ENCODE peak calls at places on chromosomes 3 and 15, in five cellular contexts. E, O, Y, Z and T are unnamed samples.

GRCh38 chr3:134312873-134313838 is 61.1 kb downstream of the AMOTL2 start:
- DNase-seq in E (peak), O (peak), Y (no peak), Z (peak), T (no peak)

GRCh38 chr15:44633603-44634002 is 29.9 kb downstream of the SPG11 start:
- DNase-seq in E (peak), O (peak), Y (no peak), Z (no peak), T (no peak)

GRCh38 chr3:133506215-133506901 is 67.1 kb upstream of the CDV3 start:
- DNase-seq in E (peak), O (no peak), Y (no peak), Z (no peak), T (no peak)

GRCh38 chr3:107661447-107662108 is 138.8 kb downstream of the BBX start:
- DNase-seq in E (no peak), O (peak), Y (no peak), Z (no peak), T (no peak)

GRCh38 chr3:168457973-168458539 is 362.3 kb upstream of the GOLIM4 start:
- DNase-seq in E (no peak), O (no peak), Y (no peak), Z (no peak), T (no peak)

GRCh38 chr15:68022061-68022460 is 32.1 kb upstream of the PIAS1 start:
- DNase-seq in E (no peak), O (no peak), Y (no peak), Z (no peak), T (no peak)

GRCh38 chr3:46038916-46039315 is 11.6 kb upstream of the XCR1 start:
- DNase-seq in E (no peak), O (no peak), Y (no peak), Z (no peak), T (no peak)

GRCh38 chr15:42071717-42072116 is 22.6 kb downstream of the PLA2G4D start:
- DNase-seq in E (no peak), O (no peak), Y (no peak), Z (no peak), T (no peak)

GRCh38 chr15:96494530-96494929 is 164.0 kb downstream of the NR2F2 start:
- DNase-seq in E (no peak), O (no peak), Y (no peak), Z (no peak), T (no peak)

GRCh38 chr15:76058714-76059319 is 968 bp upstream of the TMEM266 start:
- DNase-seq in E (peak), O (peak), Y (no peak), Z (peak), T (no peak)

GRCh38 chr15:45157056-45157455 is 27.3 kb downstream of the DUOX1 start:
- DNase-seq in E (peak), O (peak), Y (no peak), Z (no peak), T (no peak)

GRCh38 chr15:97893988-97894387 is 66.5 kb upstream of the ARRDC4 start:
- DNase-seq in E (peak), O (no peak), Y (no peak), Z (no peak), T (no peak)

GRCh38 chr3:181755959-181756358 is 44.2 kb downstream of the SOX2 start:
- DNase-seq in E (peak), O (no peak), Y (no peak), Z (no peak), T (no peak)

GRCh38 chr3:192833177-192833890 is 84.3 kb downstream of the MB21D2 start:
- DNase-seq in E (peak), O (peak), Y (no peak), Z (no peak), T (no peak)

GRCh38 chr15:85959573-85959972 is 120.1 kb upstream of the AGBL1 start:
- DNase-seq in E (no peak), O (no peak), Y (no peak), Z (no peak), T (no peak)

GRCh38 chr15:70018646-70019600 is 78.8 kb downstream of the TLE3 start:
- DNase-seq in E (no peak), O (no peak), Y (no peak), Z (no peak), T (no peak)

GRCh38 chr3:31165399-31165860 is 271.0 kb upstream of the GADL1 start:
- DNase-seq in E (peak), O (no peak), Y (no peak), Z (peak), T (no peak)

GRCh38 chr15:94924971-94925593 is 693.7 kb downstream of the MCTP2 start:
- DNase-seq in E (no peak), O (no peak), Y (no peak), Z (no peak), T (no peak)

GRCh38 chr3:169760479-169760878 is 4.4 kb downstream of the TERC start:
- DNase-seq in E (peak), O (peak), Y (no peak), Z (no peak), T (no peak)

GRCh38 chr3:42815826-42816225 is 6.6 kb downstream of the ACKR2 start:
- DNase-seq in E (peak), O (no peak), Y (no peak), Z (no peak), T (no peak)

GRCh38 chr3:42823351-42823750 is 14.1 kb downstream of the ACKR2 start:
- DNase-seq in E (peak), O (no peak), Y (no peak), Z (no peak), T (no peak)

GRCh38 chr3:42822828-42823227 is 13.6 kb downstream of the ACKR2 start:
- DNase-seq in E (peak), O (no peak), Y (no peak), Z (no peak), T (no peak)

GRCh38 chr3:42820746-42821051 is 11.5 kb downstream of the ACKR2 start:
- DNase-seq in E (no peak), O (no peak), Y (no peak), Z (no peak), T (no peak)

GRCh38 chr3:42819351-42819965 is 10.2 kb downstream of the ACKR2 start:
- DNase-seq in E (peak), O (no peak), Y (no peak), Z (no peak), T (no peak)
- TF ChIP-seq CTCF in E (peak), O (no peak), Y (no peak), Z (no peak), T (no peak)

GRCh38 chr3:190504354-190505125 is 9.3 kb upstream of the IL1RAP start:
- DNase-seq in E (peak), O (peak), Y (no peak), Z (no peak), T (no peak)

GRCh38 chr3:190506271-190506670 is 7.6 kb upstream of the IL1RAP start:
- DNase-seq in E (no peak), O (no peak), Y (no peak), Z (no peak), T (no peak)

DNA sequence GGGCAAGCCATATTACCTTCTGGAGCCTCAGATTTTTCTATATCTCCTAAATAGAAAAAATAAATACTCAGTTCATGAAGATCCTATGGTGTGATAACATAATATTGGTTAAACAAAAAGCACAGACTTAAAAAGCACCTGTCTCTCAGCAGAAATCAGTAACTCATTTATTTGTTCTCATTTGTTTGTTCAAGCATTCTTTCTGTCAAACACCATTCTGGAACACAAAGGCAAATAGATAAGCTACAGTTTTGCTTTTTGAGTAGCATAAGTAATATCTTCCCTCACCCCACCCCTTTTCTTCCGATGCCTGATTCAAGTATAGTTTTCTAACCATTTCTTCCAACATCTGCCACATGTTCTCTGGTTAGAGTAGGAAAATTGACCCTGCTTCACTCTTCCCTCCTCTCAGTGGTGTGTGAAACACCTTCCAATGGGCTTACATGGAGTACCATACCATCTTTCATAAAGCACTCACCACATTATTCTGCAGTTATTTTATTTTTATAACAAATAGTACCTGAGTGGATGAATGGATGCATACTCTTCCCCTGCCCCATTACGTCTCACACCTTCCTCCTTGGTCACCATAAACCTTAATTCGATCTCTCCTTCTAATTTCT is 8.4 kb upstream of the IL1RAP start:
- DNase-seq in E (no peak), O (no peak), Y (no peak), Z (no peak), T (no peak)
- TF ChIP-seq CTCF in E (no peak), O (no peak), Y (no peak), Z (no peak), T (no peak)

GRCh38 chr3:190865828-190866227 is 3.3 kb upstream of the GMNC start:
- DNase-seq in E (peak), O (peak), Y (no peak), Z (no peak), T (no peak)
- TF ChIP-seq CTCF in E (peak), O (no peak), Y (no peak), Z (no peak), T (no peak)

DNA sequence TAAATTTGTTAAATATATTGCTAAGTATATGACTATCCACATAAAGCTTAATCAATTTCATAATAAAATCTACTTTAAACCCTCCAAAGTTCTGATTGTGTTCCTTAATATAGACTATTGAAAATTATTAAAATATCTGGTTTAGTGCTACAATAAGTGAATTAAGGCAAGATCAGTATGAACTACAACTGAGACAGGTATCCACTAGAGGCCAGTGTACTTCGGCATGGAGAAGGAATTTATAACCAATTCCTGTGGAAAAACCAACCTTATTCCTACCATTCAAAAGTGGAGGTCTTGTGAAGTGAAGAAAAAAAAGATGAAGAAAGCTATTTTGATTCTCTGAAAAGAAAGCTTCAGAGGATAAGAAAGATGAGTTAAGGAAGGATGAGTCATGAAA is 237.7 kb downstream of the SUCLG2 start:
- DNase-seq in E (no peak), O (peak), Y (no peak), Z (no peak), T (no peak)
- TF ChIP-seq CTCF in E (no peak), O (peak), Y (no peak), Z (no peak), T (no peak)